ENCODE peak calls at places on chromosomes 13 and 19, in four cellular contexts. One of them, this sample, is unnamed.
A peak's percentile ranks its signal among the peaks of the same experiment; 100 is the strongest.

GRCh38 chr19:54017266-54017665 is 25.8 kb downstream of the CACNG6 start:
- DNase-seq in tibial artery: no peak
- DNase-seq in NCI-H345: no peak
- DNase-seq in WERI-Rb-1: no peak
- DNase-seq in this sample: no peak

GRCh38 chr13:38542601-38543000 is 144.3 kb upstream of the FREM2 start:
- DNase-seq in tibial artery: no peak
- DNase-seq in NCI-H345: no peak
- DNase-seq in WERI-Rb-1: no peak
- DNase-seq in this sample: no peak

GRCh38 chr13:37369618-37370017 is 228.9 kb downstream of the POSTN start:
- DNase-seq in tibial artery: no peak
- DNase-seq in NCI-H345: no peak
- DNase-seq in WERI-Rb-1: no peak
- DNase-seq in this sample: no peak

GRCh38 chr19:13094285-13094595 is 8.4 kb downstream of the LYL1 start:
- DNase-seq in tibial artery: no peak
- DNase-seq in NCI-H345: no peak
- DNase-seq in WERI-Rb-1: no peak
- DNase-seq in this sample: peak; percentile 75

GRCh38 chr19:13794388-13794751 is 873 bp upstream of the ZSWIM4 start:
- DNase-seq in tibial artery: peak; percentile 88
- DNase-seq in NCI-H345: no peak
- DNase-seq in WERI-Rb-1: no peak
- DNase-seq in this sample: peak; percentile 94

GRCh38 chr13:100611678-100612492 is 23.3 kb upstream of the GGACT start:
- DNase-seq in tibial artery: no peak
- DNase-seq in NCI-H345: no peak
- DNase-seq in WERI-Rb-1: no peak
- DNase-seq in this sample: no peak

GRCh38 chr13:109309625-109310363 is 476.6 kb downstream of the IRS2 start:
- DNase-seq in tibial artery: no peak
- DNase-seq in NCI-H345: peak; percentile 88
- DNase-seq in WERI-Rb-1: no peak
- DNase-seq in this sample: no peak

GRCh38 chr13:29923554-29924481 is 73.4 kb upstream of the UBL3 start:
- DNase-seq in tibial artery: peak; percentile 89
- DNase-seq in NCI-H345: peak; percentile 70
- DNase-seq in WERI-Rb-1: peak; percentile 7
- DNase-seq in this sample: peak; percentile 90

GRCh38 chr13:35549481-35549880 is 73.0 kb upstream of the MAB21L1 start:
- DNase-seq in tibial artery: no peak
- DNase-seq in NCI-H345: no peak
- DNase-seq in WERI-Rb-1: no peak
- DNase-seq in this sample: no peak

GRCh38 chr19:46922465-46922864 is 61.7 kb downstream of the ARHGAP35 start:
- DNase-seq in tibial artery: no peak
- DNase-seq in NCI-H345: no peak
- DNase-seq in WERI-Rb-1: no peak
- DNase-seq in this sample: no peak

GRCh38 chr13:98784666-98785065 is 32.2 kb upstream of the SLC15A1 start:
- DNase-seq in tibial artery: no peak
- DNase-seq in NCI-H345: no peak
- DNase-seq in WERI-Rb-1: no peak
- DNase-seq in this sample: no peak

GRCh38 chr19:57452307-57452706 is 4.6 kb downstream of the VN1R1 start:
- DNase-seq in tibial artery: no peak
- DNase-seq in NCI-H345: no peak
- DNase-seq in WERI-Rb-1: no peak
- DNase-seq in this sample: no peak

GRCh38 chr13:94431569-94431968 is 47.9 kb downstream of the DCT start:
- DNase-seq in tibial artery: no peak
- DNase-seq in NCI-H345: no peak
- DNase-seq in WERI-Rb-1: no peak
- DNase-seq in this sample: no peak

GRCh38 chr19:45161715-45162463 is 1.1 kb upstream of the NKPD1 start:
- DNase-seq in tibial artery: no peak
- DNase-seq in NCI-H345: no peak
- DNase-seq in WERI-Rb-1: peak; percentile 75
- DNase-seq in this sample: no peak

GRCh38 chr19:34430738-34431625 is 2.8 kb downstream of the UBA2 start:
- DNase-seq in tibial artery: no peak
- DNase-seq in NCI-H345: peak; percentile 51
- DNase-seq in WERI-Rb-1: peak; percentile 21
- DNase-seq in this sample: no peak

GRCh38 chr13:43985437-43986051 is 105.8 kb downstream of the LACC1 start:
- DNase-seq in tibial artery: no peak
- DNase-seq in NCI-H345: peak; percentile 15
- DNase-seq in WERI-Rb-1: no peak
- DNase-seq in this sample: no peak

GRCh38 chr13:109567315-109567714 is 219.1 kb downstream of the IRS2 start:
- DNase-seq in tibial artery: no peak
- DNase-seq in NCI-H345: no peak
- DNase-seq in WERI-Rb-1: no peak
- DNase-seq in this sample: no peak

GRCh38 chr13:52048516-52048915 is 24.0 kb downstream of the UTP14C start:
- DNase-seq in tibial artery: no peak
- DNase-seq in NCI-H345: no peak
- DNase-seq in WERI-Rb-1: no peak
- DNase-seq in this sample: no peak

GRCh38 chr19:5562280-5562679 is 5.5 kb downstream of the TINCR start:
- DNase-seq in tibial artery: no peak
- DNase-seq in NCI-H345: no peak
- DNase-seq in WERI-Rb-1: no peak
- DNase-seq in this sample: no peak

GRCh38 chr19:51784922-51785690 is 9.9 kb upstream of the FPR3 start:
- DNase-seq in tibial artery: peak; percentile 84
- DNase-seq in NCI-H345: no peak
- DNase-seq in WERI-Rb-1: no peak
- DNase-seq in this sample: peak; percentile 84

GRCh38 chr13:79226938-79227337 is 179.1 kb downstream of the RBM26 start:
- DNase-seq in tibial artery: no peak
- DNase-seq in NCI-H345: peak; percentile 32
- DNase-seq in WERI-Rb-1: no peak
- DNase-seq in this sample: no peak

GRCh38 chr13:27174766-27175455 is 3.3 kb upstream of the USP12 start:
- DNase-seq in tibial artery: no peak
- DNase-seq in NCI-H345: no peak
- DNase-seq in WERI-Rb-1: no peak
- DNase-seq in this sample: no peak

GRCh38 chr19:5985098-5985783 is 7.3 kb upstream of the RANBP3 start:
- DNase-seq in tibial artery: no peak
- DNase-seq in NCI-H345: no peak
- DNase-seq in WERI-Rb-1: no peak
- DNase-seq in this sample: no peak

GRCh38 chr19:15251010-15251748 is 18.9 kb upstream of the EPHX3 start:
- DNase-seq in tibial artery: peak; percentile 61
- DNase-seq in NCI-H345: no peak
- DNase-seq in WERI-Rb-1: no peak
- DNase-seq in this sample: no peak

GRCh38 chr19:1169921-1170885 is 3.9 kb downstream of the SBNO2 start:
- DNase-seq in tibial artery: no peak
- DNase-seq in NCI-H345: no peak
- DNase-seq in WERI-Rb-1: no peak
- DNase-seq in this sample: peak; percentile 95

GRCh38 chr13:87003265-87003664 is 667.9 kb upstream of the SLITRK5 start:
- DNase-seq in tibial artery: no peak
- DNase-seq in NCI-H345: no peak
- DNase-seq in WERI-Rb-1: no peak
- DNase-seq in this sample: no peak

GRCh38 chr19:46014534-46014933 is 8.3 kb downstream of the PGLYRP1 start:
- DNase-seq in tibial artery: no peak
- DNase-seq in NCI-H345: no peak
- DNase-seq in WERI-Rb-1: no peak
- DNase-seq in this sample: no peak

GRCh38 chr19:52778811-52779210 is 7.8 kb downstream of the ZNF600 start:
- DNase-seq in tibial artery: no peak
- DNase-seq in NCI-H345: no peak
- DNase-seq in WERI-Rb-1: no peak
- DNase-seq in this sample: no peak

GRCh38 chr13:105240356-105240755 is 1295.1 kb downstream of the EFNB2 start:
- DNase-seq in tibial artery: no peak
- DNase-seq in NCI-H345: no peak
- DNase-seq in WERI-Rb-1: no peak
- DNase-seq in this sample: no peak

GRCh38 chr19:13103961-13104847 is 1.5 kb upstream of the LYL1 start:
- DNase-seq in tibial artery: peak; percentile 64
- DNase-seq in NCI-H345: no peak
- DNase-seq in WERI-Rb-1: peak; percentile 56
- DNase-seq in this sample: peak; percentile 86

GRCh38 chr13:24228852-24229458 is 68.4 kb downstream of the SPATA13 start:
- DNase-seq in tibial artery: no peak
- DNase-seq in NCI-H345: peak; percentile 40
- DNase-seq in WERI-Rb-1: peak; percentile 70
- DNase-seq in this sample: no peak

GRCh38 chr19:55777528-55777927 is 8.6 kb downstream of the RFPL4AL1 start:
- DNase-seq in tibial artery: no peak
- DNase-seq in NCI-H345: no peak
- DNase-seq in WERI-Rb-1: peak; percentile 16
- DNase-seq in this sample: no peak

GRCh38 chr19:43438291-43439162 is 23.8 kb downstream of the TEX101 start:
- DNase-seq in tibial artery: no peak
- DNase-seq in NCI-H345: no peak
- DNase-seq in WERI-Rb-1: no peak
- DNase-seq in this sample: peak; percentile 86

GRCh38 chr13:99062593-99062992 is 84.7 kb upstream of the DOCK9 start:
- DNase-seq in tibial artery: peak; percentile 27
- DNase-seq in NCI-H345: peak; percentile 86
- DNase-seq in WERI-Rb-1: no peak
- DNase-seq in this sample: peak; percentile 74

GRCh38 chr19:19554074-19555023 is 16.3 kb downstream of the CILP2 start:
- DNase-seq in tibial artery: no peak
- DNase-seq in NCI-H345: peak; percentile 6
- DNase-seq in WERI-Rb-1: peak; percentile 55
- DNase-seq in this sample: no peak

GRCh38 chr19:55044771-55045716 is 7.0 kb upstream of the GP6 start:
- DNase-seq in tibial artery: no peak
- DNase-seq in NCI-H345: no peak
- DNase-seq in WERI-Rb-1: no peak
- DNase-seq in this sample: peak; percentile 57

This sample was measured in sigmoid colon.